ENCODE peak calls at places on chromosomes 12 and 14, in eight cellular contexts. B is GM04504; H is NCI-H1105; Y is stimulated activated CD4-positive, alpha-beta T cell treated with anti-CD3 and anti-CD28 coated beads, Interleukin-2, amount 100 ng/mL, for 24 hours; P is mesenchymal stem cell; K is KG1; J is putamen; F is posterior cingulate gyrus. T is an unnamed sample.

GRCh38 chr14:52032196-52032865 is 36.5 kb downstream of the NID2 start:
- DNase-seq in B (no peak), H (no peak), Y (no peak), P (peak), K (no peak), J (no peak), F (no peak), T (no peak)

GRCh38 chr14:24310666-24311604 is at the start of gene LTB4R:
- DNase-seq in B (peak), H (no peak), Y (peak), P (no peak), K (peak), J (no peak), F (peak), T (no peak)

GRCh38 chr12:120267736-120268135 is 2.2 kb upstream of the PXN start:
- DNase-seq in B (no peak), H (no peak), Y (no peak), P (no peak), K (no peak), J (no peak), F (no peak), T (no peak)

GRCh38 chr12:60501124-60501729 is 905.4 kb downstream of the SLC16A7 start:
- DNase-seq in B (no peak), H (no peak), Y (no peak), P (peak), K (no peak), J (no peak), F (no peak), T (peak)

GRCh38 chr14:91885113-91885712 is 17.9 kb upstream of the TC2N start:
- DNase-seq in B (no peak), H (no peak), Y (no peak), P (no peak), K (no peak), J (no peak), F (no peak), T (no peak)

GRCh38 chr12:14278294-14278953 is 87.1 kb upstream of the ATF7IP start:
- DNase-seq in B (no peak), H (no peak), Y (no peak), P (no peak), K (no peak), J (peak), F (no peak), T (no peak)

GRCh38 chr14:67285876-67286452 is 44.7 kb downstream of the PALS1 start:
- DNase-seq in B (peak), H (peak), Y (no peak), P (peak), K (no peak), J (peak), F (no peak), T (peak)

GRCh38 chr14:85565862-85566296 is 35.9 kb downstream of the FLRT2 start:
- DNase-seq in B (no peak), H (no peak), Y (no peak), P (peak), K (no peak), J (no peak), F (no peak), T (no peak)

GRCh38 chr12:102527256-102527720 is 46.9 kb upstream of the IGF1 start:
- DNase-seq in B (no peak), H (no peak), Y (no peak), P (no peak), K (no peak), J (no peak), F (no peak), T (no peak)

GRCh38 chr12:121579190-121579791 is 1.5 kb downstream of the KDM2B start:
- DNase-seq in B (no peak), H (peak), Y (peak), P (peak), K (no peak), J (peak), F (peak), T (peak)

GRCh38 chr14:22849212-22849819 is 12.9 kb downstream of the MMP14 start:
- DNase-seq in B (no peak), H (no peak), Y (no peak), P (peak), K (no peak), J (no peak), F (peak), T (no peak)

GRCh38 chr12:47509398-47509851 is 196.4 kb downstream of the RPAP3 start:
- DNase-seq in B (peak), H (no peak), Y (no peak), P (peak), K (no peak), J (no peak), F (no peak), T (no peak)

T was measured in NCI-H345.